ENCODE peak calls at places on chromosomes 11 and 22, in four cellular contexts. G is H1, S is fibroblast of lung, W is mammary epithelial cell. P is an unnamed sample.

GRCh38 chr11:100687630-100688395 is 725 bp downstream of the ARHGAP42 start:
- DNase-seq in S (peak; percentile 84), G (peak; percentile 53), W (peak; percentile 79), P (peak; percentile 81)

GRCh38 chr11:66467034-66467659 is 442 bp downstream of the PELI3 start:
- DNase-seq in G (no peak), S (peak; percentile 27), W (no peak), P (peak; percentile 43)

GRCh38 chr11:122097419-122098001 is 18.5 kb downstream of the BLID start:
- DNase-seq in W (peak; percentile 79), S (peak; percentile 76), G (no peak), P (no peak)

GRCh38 chr11:85945788-85946187 is 90.6 kb downstream of the CCDC83 start:
- DNase-seq in G (no peak), W (no peak), S (no peak), P (no peak)

GRCh38 chr11:31883435-31883834 is 72.3 kb upstream of the PAX6 start:
- DNase-seq in G (no peak), W (no peak), S (no peak), P (no peak)

GRCh38 chr11:112797653-112798293 is 163.4 kb upstream of the NCAM1 start:
- DNase-seq in W (peak; percentile 56), S (peak; percentile 40), G (peak; percentile 43), P (peak; percentile 35)

GRCh38 chr11:129947474-129947873 is 52.1 kb upstream of the NFRKB start:
- DNase-seq in S (no peak), G (peak; percentile 23), W (no peak), P (no peak)

GRCh38 chr11:6911946-6912345 is 8.9 kb upstream of the OR2D3 start:
- DNase-seq in S (peak; percentile 13), W (peak; percentile 37), G (no peak), P (peak; percentile 39)

GRCh38 chr11:130891326-130891725 is 25.0 kb downstream of the SNX19 start:
- DNase-seq in W (no peak), G (no peak), S (peak; percentile 54), P (peak; percentile 67)

GRCh38 chr11:47765086-47765485 is 2.1 kb downstream of the FNBP4 start:
- DNase-seq in W (no peak), G (no peak), S (peak; percentile 51), P (no peak)

GRCh38 chr11:69356703-69357457 is 62.9 kb downstream of the MYEOV start:
- DNase-seq in G (no peak), S (no peak), W (no peak), P (no peak)

GRCh38 chr22:45647532-45648225 is 24.0 kb upstream of the ATXN10 start:
- DNase-seq in S (no peak), W (no peak), G (no peak), P (no peak)

GRCh38 chr11:8730697-8731020 is 48.1 kb downstream of the RPL27A start:
- DNase-seq in W (no peak), S (no peak), G (no peak), P (no peak)

GRCh38 chr11:68012843-68013610 is 2.9 kb downstream of the ALDH3B1 start:
- DNase-seq in W (peak; percentile 91), S (peak; percentile 98), G (no peak), P (peak; percentile 99)

GRCh38 chr11:128492903-128493569 is 94.3 kb downstream of the ETS1 start:
- DNase-seq in S (no peak), G (no peak), W (no peak), P (no peak)

GRCh38 chr22:17083811-17084540 is 824 bp upstream of the IL17RA start:
- DNase-seq in S (no peak), W (no peak), G (no peak), P (no peak)

GRCh38 chr11:101429708-101430107 is 154.1 kb downstream of the TRPC6 start:
- DNase-seq in W (no peak), S (no peak), G (no peak), P (no peak)

GRCh38 chr11:29432719-29433325 is 584.0 kb downstream of the KCNA4 start:
- DNase-seq in G (no peak), S (no peak), W (peak; percentile 5), P (peak; percentile 63)

GRCh38 chr22:21707677-21708076 is 27.9 kb downstream of the YPEL1 start:
- DNase-seq in G (no peak), W (no peak), S (no peak), P (no peak)

GRCh38 chr22:43423046-43423445 is 11.2 kb downstream of the MPPED1 start:
- DNase-seq in W (no peak), S (no peak), G (no peak), P (no peak)

GRCh38 chr11:16841481-16841880 is 103.0 kb downstream of the C11orf58 start:
- DNase-seq in G (no peak), W (no peak), S (no peak), P (no peak)

GRCh38 chr11:40602866-40603578 is 856.4 kb downstream of the LRRC4C start:
- DNase-seq in S (peak; percentile 45), G (peak; percentile 17), W (peak; percentile 55), P (peak; percentile 58)

GRCh38 chr22:22942511-22943329 is 55.1 kb downstream of the IGLL5 start:
- DNase-seq in W (peak; percentile 11), S (peak; percentile 33), G (no peak), P (peak; percentile 66)

GRCh38 chr11:84468255-84468654 is 1158.9 kb downstream of the DLG2 start:
- DNase-seq in G (no peak), S (no peak), W (no peak), P (no peak)

GRCh38 chr11:83681045-83681781 is 395.0 kb upstream of the CCDC90B start:
- DNase-seq in S (no peak), G (no peak), W (peak; percentile 6), P (no peak)

GRCh38 chr22:50473855-50474671 is 772 bp downstream of the SBF1 start:
- DNase-seq in S (peak; percentile 60), G (no peak), W (peak; percentile 47), P (peak; percentile 10)

GRCh38 chr22:11253000-11253511 is 4274.9 kb upstream of the OR11H1 start:
- DNase-seq in G (no peak), S (no peak), W (no peak), P (peak; percentile 1)

GRCh38 chr11:12240669-12241068 is 130.3 kb downstream of the MICAL2 start:
- DNase-seq in S (no peak), G (no peak), W (no peak), P (no peak)

GRCh38 chr11:69605737-69606526 is 35.0 kb upstream of the CCND1 start:
- DNase-seq in S (no peak), W (no peak), G (no peak), P (no peak)

GRCh38 chr11:118434553-118435232 is 1.6 kb upstream of the KMT2A start:
- DNase-seq in S (peak; percentile 53), W (peak; percentile 31), G (no peak), P (peak; percentile 49)

GRCh38 chr11:120337133-120337895 is 1.1 kb downstream of the ARHGEF12 start:
- DNase-seq in W (peak; percentile 35), G (no peak), S (peak; percentile 50), P (peak; percentile 41)

GRCh38 chr11:67673358-67673757 is 1.1 kb downstream of the ALDH3B2 start:
- DNase-seq in G (no peak), W (no peak), S (no peak), P (no peak)

GRCh38 chr11:132840660-132841059 is 691.6 kb downstream of the OPCML start:
- DNase-seq in W (no peak), G (no peak), S (no peak), P (no peak)

GRCh38 chr11:132839226-132839625 is 693.1 kb downstream of the OPCML start:
- DNase-seq in S (no peak), G (no peak), W (no peak), P (no peak)

GRCh38 chr11:132840220-132840619 is 692.1 kb downstream of the OPCML start:
- DNase-seq in S (no peak), W (no peak), G (no peak), P (no peak)

GRCh38 chr11:132838621-132839020 is 693.7 kb downstream of the OPCML start:
- DNase-seq in G (no peak), S (peak; percentile 84), W (peak; percentile 19), P (no peak)
- H2AFZ ChIP-seq in G (peak overlapping the region; percentile 81), S (no peak overlapping the region), W (peak overlapping the region; percentile 18), P (no peak overlapping the region)

DNA sequence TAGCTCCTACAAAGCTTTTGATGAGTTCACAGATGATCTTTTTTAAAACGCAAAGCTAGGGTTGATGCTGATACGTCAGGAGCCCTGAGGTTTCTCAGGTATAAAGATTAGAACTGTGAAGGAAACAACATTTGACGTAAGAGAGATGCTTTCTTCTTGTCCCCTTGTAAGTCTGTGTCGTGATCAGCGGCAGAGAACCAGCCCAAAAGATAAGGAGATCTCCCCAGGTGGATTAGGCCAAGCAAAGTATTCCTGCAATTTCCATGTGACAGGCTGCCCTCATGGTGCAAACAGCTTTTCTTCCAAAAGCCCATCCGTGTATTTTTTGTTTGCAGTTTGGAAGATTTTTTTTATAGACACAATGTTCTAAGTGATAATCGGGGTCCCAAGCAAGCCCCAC is 45.9 kb upstream of the YWHAH start:
- DNase-seq in S (no peak), G (no peak), W (no peak), P (no peak)
- TF ChIP-seq CTCF in S (no peak), G (no peak), W (no peak), P (no peak)

DNA sequence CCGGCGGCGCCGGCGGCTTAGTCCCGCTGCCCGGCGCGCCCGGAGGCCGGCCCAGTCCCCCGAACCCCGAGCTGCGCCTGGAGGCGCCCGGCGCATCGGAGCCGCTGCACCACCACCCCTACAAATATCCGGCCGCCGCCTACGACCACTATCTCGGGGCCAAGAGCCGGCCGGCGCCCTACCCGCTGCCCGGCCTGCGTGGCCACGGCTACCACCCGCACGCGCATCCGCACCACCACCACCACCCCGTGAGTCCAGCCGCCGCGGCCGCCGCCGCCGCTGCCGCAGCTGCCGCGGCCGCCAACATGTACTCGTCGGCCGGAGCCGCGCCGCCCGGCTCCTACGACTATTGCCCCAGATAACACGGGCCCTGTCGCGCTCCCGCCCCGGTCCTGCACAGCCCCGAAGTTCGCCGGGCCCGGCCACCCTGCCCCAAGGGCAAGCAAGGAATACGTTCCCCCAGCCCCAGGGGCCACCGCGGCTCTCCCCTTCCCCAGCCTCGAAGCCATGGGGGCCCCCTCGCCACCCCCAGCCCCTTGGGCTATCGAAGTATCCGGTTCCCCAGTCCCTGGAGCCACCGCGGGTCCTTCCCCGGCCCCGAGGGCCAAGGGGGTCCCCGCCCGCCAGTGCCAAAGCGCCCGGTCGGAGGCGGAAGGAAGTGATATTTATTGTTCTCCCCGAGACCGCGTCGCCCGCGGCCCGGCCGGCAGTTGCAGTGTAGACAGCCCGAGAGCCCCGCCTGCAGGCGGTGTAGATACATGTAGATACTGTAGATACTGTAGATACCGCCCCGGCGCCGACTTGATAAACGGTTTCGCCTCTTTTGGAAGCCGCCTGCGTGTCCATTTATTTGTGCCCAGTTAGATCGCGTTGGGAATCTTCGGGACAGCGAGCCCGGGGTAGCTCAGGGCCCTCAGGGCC is 6.2 kb downstream of the TBX1 start:
- DNase-seq in W (no peak), S (no peak), G (no peak), P (no peak)
- TF ChIP-seq EZH2 in W (no peak), S (peak; percentile 76), G (peak; percentile 96), P (no peak)

DNA sequence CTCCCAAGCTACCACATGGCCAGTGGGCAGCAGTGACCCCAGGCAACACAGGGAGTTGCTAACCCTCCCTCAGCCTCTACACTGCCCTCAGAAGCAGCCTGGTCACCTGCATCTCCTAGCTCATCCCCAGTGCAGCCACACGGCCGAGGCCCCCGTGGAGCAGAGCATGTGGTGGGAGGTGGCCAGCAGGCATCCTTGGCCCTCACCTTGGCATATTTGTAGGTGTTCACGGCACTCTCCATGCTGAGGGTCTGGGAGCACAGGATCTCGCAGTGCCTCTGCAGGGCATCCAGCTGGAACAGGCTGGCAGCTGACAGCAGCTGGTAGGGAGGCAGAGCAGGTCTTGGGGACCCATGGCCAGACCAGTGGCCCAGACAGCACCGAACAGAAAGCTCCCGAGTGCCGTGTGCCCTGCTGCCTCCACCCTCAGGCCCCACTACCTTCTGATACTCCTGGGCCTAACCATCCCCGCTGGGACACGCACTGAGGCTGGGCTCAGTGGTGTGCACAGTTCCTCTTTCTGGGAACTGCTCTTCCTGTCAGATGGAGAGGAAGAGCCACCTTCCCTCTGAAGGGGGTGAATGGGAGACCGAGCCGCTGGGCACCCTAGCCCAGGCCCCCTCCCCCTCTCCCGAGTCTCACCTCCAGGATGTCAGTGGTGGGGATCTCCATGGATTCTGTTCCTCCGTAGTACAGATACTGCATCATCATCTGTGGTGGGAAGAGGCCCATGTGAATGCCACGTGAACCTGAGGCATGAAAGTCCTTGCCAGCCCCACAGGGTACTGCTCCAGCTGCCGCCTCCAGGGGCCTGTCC is 48.8 kb downstream of the NAT10 start:
- DNase-seq in S (no peak), G (no peak), W (no peak), P (no peak)
- H2AFZ ChIP-seq in S (no peak overlapping the region), G (no peak overlapping the region), W (no peak overlapping the region), P (no peak overlapping the region)